ENCODE peak calls at places on chromosomes 11 and 22, in six cellular contexts. E, K, J, L, O and D are unnamed samples.

GRCh38 chr11:77654770-77655434 is 17.3 kb upstream of the CLNS1A start:
- DNase-seq in E (no peak), K (no peak), J (no peak), L (no peak), O (no peak), D (no peak)

GRCh38 chr11:70169136-70169535 is 34.0 kb upstream of the FADD start:
- DNase-seq in E (no peak), K (no peak), J (no peak), L (no peak), O (no peak), D (no peak)

GRCh38 chr22:24338701-24339451 is 68.2 kb downstream of the SPECC1L start:
- DNase-seq in E (no peak), K (no peak), J (peak; percentile 21), L (peak; percentile 19), O (no peak), D (no peak)

GRCh38 chr22:47409501-47410275 is 647.2 kb downstream of the TBC1D22A start:
- DNase-seq in E (peak; percentile 37), K (no peak), J (no peak), L (no peak), O (no peak), D (no peak)

GRCh38 chr11:122505304-122506006 is 150.1 kb upstream of the UBASH3B start:
- DNase-seq in E (peak; percentile 82), K (peak; percentile 90), J (peak; percentile 65), L (peak; percentile 91), O (peak; percentile 34), D (peak; percentile 84)

GRCh38 chr11:31521497-31522150 is 12.1 kb downstream of the ELP4 start:
- DNase-seq in E (no peak), K (no peak), J (no peak), L (no peak), O (no peak), D (no peak)

GRCh38 chr11:46679252-46680163 is 20.9 kb downstream of the ARHGAP1 start:
- DNase-seq in E (no peak), K (no peak), J (no peak), L (no peak), O (no peak), D (no peak)

GRCh38 chr11:59776210-59777066 is 21.3 kb downstream of the STX3 start:
- DNase-seq in E (no peak), K (no peak), J (no peak), L (peak; percentile 88), O (peak; percentile 98), D (no peak)

GRCh38 chr11:12746593-12747097 is 72.4 kb downstream of the TEAD1 start:
- DNase-seq in E (peak; percentile 87), K (no peak), J (peak; percentile 42), L (peak; percentile 79), O (peak; percentile 84), D (peak; percentile 93)

GRCh38 chr11:35139883-35140282 is 912 bp downstream of the CD44 start:
- DNase-seq in E (no peak), K (no peak), J (no peak), L (no peak), O (no peak), D (no peak)

GRCh38 chr11:1669546-1670218 is 27.3 kb upstream of the KRTAP5-6 start:
- DNase-seq in E (no peak), K (no peak), J (no peak), L (peak; percentile 8), O (no peak), D (no peak)

GRCh38 chr11:112590778-112591177 is 330.1 kb upstream of the PLET1 start:
- DNase-seq in E (no peak), K (no peak), J (no peak), L (no peak), O (no peak), D (no peak)

GRCh38 chr11:31606893-31607292 is 97.3 kb downstream of the ELP4 start:
- DNase-seq in E (no peak), K (no peak), J (no peak), L (no peak), O (no peak), D (no peak)

GRCh38 chr11:8217926-8218325 is 45.8 kb downstream of the LMO1 start:
- DNase-seq in E (no peak), K (no peak), J (no peak), L (no peak), O (no peak), D (no peak)

GRCh38 chr11:70778828-70779365 is 380.6 kb downstream of the CTTN start:
- DNase-seq in E (no peak), K (no peak), J (no peak), L (no peak), O (no peak), D (no peak)

GRCh38 chr11:4882543-4882942 is 843 bp downstream of the OR51T1 start:
- DNase-seq in E (no peak), K (no peak), J (no peak), L (no peak), O (no peak), D (no peak)

GRCh38 chr11:77201991-77202841 is 74.2 kb downstream of the MYO7A start:
- DNase-seq in E (peak; percentile 45), K (peak; percentile 7), J (no peak), L (no peak), O (no peak), D (no peak)

GRCh38 chr11:92826136-92826535 is 143.3 kb upstream of the MTNR1B start:
- DNase-seq in E (no peak), K (no peak), J (no peak), L (no peak), O (peak; percentile 9), D (no peak)

GRCh38 chr11:69535928-69536327 is 54.5 kb downstream of the LINC01488 start:
- DNase-seq in E (no peak), K (no peak), J (no peak), L (no peak), O (no peak), D (no peak)

GRCh38 chr11:48037709-48038468 is 57.5 kb downstream of the PTPRJ start:
- DNase-seq in E (no peak), K (no peak), J (peak; percentile 45), L (no peak), O (no peak), D (no peak)

GRCh38 chr11:111565111-111565720 is 24.7 kb downstream of the LAYN start:
- DNase-seq in E (no peak), K (peak; percentile 56), J (peak; percentile 37), L (peak; percentile 83), O (no peak), D (peak; percentile 69)

DNA sequence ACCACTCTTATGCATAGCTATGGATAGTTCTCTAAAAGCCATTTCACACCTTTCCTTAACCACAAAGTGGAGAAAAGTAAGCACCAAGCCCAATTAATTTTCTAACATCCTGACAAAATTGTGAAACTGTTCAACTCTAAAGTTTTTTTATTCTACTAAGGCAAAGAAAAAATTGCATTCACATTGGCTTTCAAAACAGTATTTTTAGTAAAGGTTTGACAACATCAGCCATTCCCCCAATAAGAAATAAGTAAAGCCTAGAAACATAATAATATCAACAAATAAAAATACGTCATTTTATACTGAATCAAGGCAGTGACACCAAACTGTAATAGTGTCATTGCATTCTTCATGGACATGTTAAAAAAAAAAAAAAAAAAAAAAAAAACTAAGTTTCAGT is 11.1 kb downstream of the FAM168A start:
- DNase-seq in E (no peak), K (no peak), J (no peak), L (no peak), O (no peak), D (no peak)
- TF ChIP-seq CTCF in E (no peak), K (no peak), J (no peak), L (no peak), O (no peak), D (no peak)

GRCh38 chr22:38923463-38924196 is 33.8 kb upstream of the APOBEC3A start:
- DNase-seq in E (no peak), K (peak; percentile 73), J (peak; percentile 55), L (peak; percentile 87), O (peak; percentile 53), D (peak; percentile 84)
- TF ChIP-seq CTCF in E (no peak), K (peak; percentile 28), J (no peak), L (peak; percentile 36), O (peak; percentile 27), D (peak; percentile 47)

GRCh38 chr22:44409691-44410316 is 88.2 kb downstream of the RTL6 start:
- DNase-seq in E (no peak), K (no peak), J (no peak), L (no peak), O (no peak), D (no peak)

GRCh38 chr22:44411226-44412135 is 86.6 kb downstream of the RTL6 start:
- DNase-seq in E (no peak), K (no peak), J (no peak), L (peak; percentile 56), O (no peak), D (no peak)

GRCh38 chr22:44409211-44409648 is 88.8 kb downstream of the RTL6 start:
- DNase-seq in E (no peak), K (no peak), J (no peak), L (no peak), O (no peak), D (peak; percentile 10)

GRCh38 chr22:44412136-44412731 is 85.8 kb downstream of the RTL6 start:
- DNase-seq in E (no peak), K (no peak), J (no peak), L (no peak), O (no peak), D (no peak)

DNA sequence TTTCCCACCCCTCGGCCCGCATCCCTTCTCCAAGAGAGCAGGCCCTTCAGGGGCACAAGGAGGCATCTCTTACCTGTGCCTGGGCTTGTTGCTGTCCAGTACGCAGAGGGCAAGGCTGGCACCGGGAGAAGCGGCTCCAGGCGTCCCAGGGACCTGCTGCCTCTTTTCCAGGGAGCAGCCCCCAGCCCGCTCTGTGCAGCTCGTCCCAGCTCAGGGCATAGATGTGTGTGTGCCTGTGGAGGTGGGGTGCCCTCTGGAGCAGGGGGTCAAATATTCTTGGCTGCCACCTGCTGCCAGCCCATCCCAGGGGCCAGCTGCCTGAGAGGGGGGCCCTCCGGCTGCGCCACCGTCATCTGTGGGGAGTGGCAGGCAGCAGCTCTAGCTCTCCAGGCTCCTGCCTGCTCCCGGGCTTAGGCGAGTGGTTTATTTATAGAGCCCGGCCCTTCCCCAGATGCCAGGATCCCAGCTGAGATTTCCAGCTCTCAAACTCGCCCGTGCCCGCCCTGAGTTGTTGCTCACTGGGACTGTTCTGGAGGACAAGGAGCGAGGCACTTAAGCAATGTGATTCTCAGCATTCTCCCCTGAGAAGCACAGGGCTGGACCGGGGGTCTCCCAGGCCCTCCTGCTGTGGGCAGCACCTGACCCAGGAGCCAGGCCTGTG is 87.5 kb downstream of the RTL6 start:
- DNase-seq in E (no peak), K (no peak), J (no peak), L (no peak), O (no peak), D (no peak)
- TF ChIP-seq CTCF in E (no peak), K (no peak), J (no peak), L (no peak), O (no peak), D (no peak)

GRCh38 chr11:126764221-126764620 is 236.3 kb downstream of the KIRREL3 start:
- DNase-seq in E (no peak), K (no peak), J (no peak), L (no peak), O (no peak), D (no peak)
- TF ChIP-seq CTCF in E (no peak), K (no peak), J (no peak), L (peak; percentile 12), O (peak; percentile 31), D (no peak)

GRCh38 chr11:127493330-127493729 is 492.8 kb upstream of the KIRREL3 start:
- DNase-seq in E (no peak), K (no peak), J (no peak), L (peak; percentile 23), O (no peak), D (no peak)
- TF ChIP-seq CTCF in E (peak; percentile 80), K (no peak), J (no peak), L (peak; percentile 45), O (peak; percentile 50), D (no peak)